ENCODE peak calls at places on chromosomes 12 and 14, in six cellular contexts. One of them, this sample, is unnamed.

GRCh38 chr12:54360717-54361456 is 3.4 kb downstream of the GPR84 start:
- ATAC-seq in natural killer cell: no peak
- ATAC-seq in activated CD4-positive, alpha-beta T cell treated with anti-CD3 and anti-CD28 coated beads for 36 hours: no peak
- ATAC-seq in left colon: peak
- ATAC-seq in gastroesophageal sphincter: no peak
- ATAC-seq in stimulated activated naive CD8-positive, alpha-beta T cell treated with anti-CD3 and anti-CD28 coated beads, Interleukin-15, Interleukin-2, amounts not matched to agents 100 U/mL and 50 U/mL, for 24 hours: no peak
- ATAC-seq in this sample: no peak

GRCh38 chr12:115630133-115630532 is 647.4 kb downstream of the MED13L start:
- ATAC-seq in natural killer cell: no peak
- ATAC-seq in activated CD4-positive, alpha-beta T cell treated with anti-CD3 and anti-CD28 coated beads for 36 hours: no peak
- ATAC-seq in left colon: no peak
- ATAC-seq in gastroesophageal sphincter: no peak
- ATAC-seq in stimulated activated naive CD8-positive, alpha-beta T cell treated with anti-CD3 and anti-CD28 coated beads, Interleukin-15, Interleukin-2, amounts not matched to agents 100 U/mL and 50 U/mL, for 24 hours: no peak
- ATAC-seq in this sample: no peak

GRCh38 chr14:93951798-93952540 is 24.4 kb downstream of the ASB2 start:
- ATAC-seq in natural killer cell: no peak
- ATAC-seq in activated CD4-positive, alpha-beta T cell treated with anti-CD3 and anti-CD28 coated beads for 36 hours: no peak
- ATAC-seq in left colon: no peak
- ATAC-seq in gastroesophageal sphincter: no peak
- ATAC-seq in stimulated activated naive CD8-positive, alpha-beta T cell treated with anti-CD3 and anti-CD28 coated beads, Interleukin-15, Interleukin-2, amounts not matched to agents 100 U/mL and 50 U/mL, for 24 hours: no peak
- ATAC-seq in this sample: no peak

GRCh38 chr14:101819251-101819990 is 57.9 kb downstream of the PPP2R5C start:
- ATAC-seq in natural killer cell: peak
- ATAC-seq in activated CD4-positive, alpha-beta T cell treated with anti-CD3 and anti-CD28 coated beads for 36 hours: no peak
- ATAC-seq in left colon: no peak
- ATAC-seq in gastroesophageal sphincter: no peak
- ATAC-seq in stimulated activated naive CD8-positive, alpha-beta T cell treated with anti-CD3 and anti-CD28 coated beads, Interleukin-15, Interleukin-2, amounts not matched to agents 100 U/mL and 50 U/mL, for 24 hours: no peak
- ATAC-seq in this sample: no peak

GRCh38 chr12:109983432-109984142 is 12.6 kb downstream of the GIT2 start:
- ATAC-seq in natural killer cell: no peak
- ATAC-seq in activated CD4-positive, alpha-beta T cell treated with anti-CD3 and anti-CD28 coated beads for 36 hours: peak
- ATAC-seq in left colon: no peak
- ATAC-seq in gastroesophageal sphincter: no peak
- ATAC-seq in stimulated activated naive CD8-positive, alpha-beta T cell treated with anti-CD3 and anti-CD28 coated beads, Interleukin-15, Interleukin-2, amounts not matched to agents 100 U/mL and 50 U/mL, for 24 hours: no peak
- ATAC-seq in this sample: no peak

GRCh38 chr12:81520064-81520945 is 238.8 kb downstream of the PPFIA2 start:
- ATAC-seq in natural killer cell: no peak
- ATAC-seq in activated CD4-positive, alpha-beta T cell treated with anti-CD3 and anti-CD28 coated beads for 36 hours: no peak
- ATAC-seq in left colon: no peak
- ATAC-seq in gastroesophageal sphincter: no peak
- ATAC-seq in stimulated activated naive CD8-positive, alpha-beta T cell treated with anti-CD3 and anti-CD28 coated beads, Interleukin-15, Interleukin-2, amounts not matched to agents 100 U/mL and 50 U/mL, for 24 hours: no peak
- ATAC-seq in this sample: no peak

GRCh38 chr12:89212339-89212771 is 139.9 kb downstream of the DUSP6 start:
- ATAC-seq in natural killer cell: no peak
- ATAC-seq in activated CD4-positive, alpha-beta T cell treated with anti-CD3 and anti-CD28 coated beads for 36 hours: no peak
- ATAC-seq in left colon: peak
- ATAC-seq in gastroesophageal sphincter: peak
- ATAC-seq in stimulated activated naive CD8-positive, alpha-beta T cell treated with anti-CD3 and anti-CD28 coated beads, Interleukin-15, Interleukin-2, amounts not matched to agents 100 U/mL and 50 U/mL, for 24 hours: no peak
- ATAC-seq in this sample: no peak

GRCh38 chr12:55965941-55966407 is at the start of gene PMEL:
- ATAC-seq in natural killer cell: no peak
- ATAC-seq in activated CD4-positive, alpha-beta T cell treated with anti-CD3 and anti-CD28 coated beads for 36 hours: peak
- ATAC-seq in left colon: peak
- ATAC-seq in gastroesophageal sphincter: peak
- ATAC-seq in stimulated activated naive CD8-positive, alpha-beta T cell treated with anti-CD3 and anti-CD28 coated beads, Interleukin-15, Interleukin-2, amounts not matched to agents 100 U/mL and 50 U/mL, for 24 hours: no peak
- ATAC-seq in this sample: no peak

GRCh38 chr14:58978336-58978735 is 210.1 kb upstream of the DAAM1 start:
- ATAC-seq in natural killer cell: no peak
- ATAC-seq in activated CD4-positive, alpha-beta T cell treated with anti-CD3 and anti-CD28 coated beads for 36 hours: no peak
- ATAC-seq in left colon: no peak
- ATAC-seq in gastroesophageal sphincter: no peak
- ATAC-seq in stimulated activated naive CD8-positive, alpha-beta T cell treated with anti-CD3 and anti-CD28 coated beads, Interleukin-15, Interleukin-2, amounts not matched to agents 100 U/mL and 50 U/mL, for 24 hours: no peak
- ATAC-seq in this sample: no peak

GRCh38 chr14:94227029-94227428 is 52.9 kb downstream of the PPP4R4 start:
- ATAC-seq in natural killer cell: no peak
- ATAC-seq in activated CD4-positive, alpha-beta T cell treated with anti-CD3 and anti-CD28 coated beads for 36 hours: no peak
- ATAC-seq in left colon: no peak
- ATAC-seq in gastroesophageal sphincter: no peak
- ATAC-seq in stimulated activated naive CD8-positive, alpha-beta T cell treated with anti-CD3 and anti-CD28 coated beads, Interleukin-15, Interleukin-2, amounts not matched to agents 100 U/mL and 50 U/mL, for 24 hours: no peak
- ATAC-seq in this sample: no peak

GRCh38 chr12:53482626-53483165 is 16.6 kb downstream of the MAP3K12 start:
- ATAC-seq in natural killer cell: no peak
- ATAC-seq in activated CD4-positive, alpha-beta T cell treated with anti-CD3 and anti-CD28 coated beads for 36 hours: no peak
- ATAC-seq in left colon: peak
- ATAC-seq in gastroesophageal sphincter: no peak
- ATAC-seq in stimulated activated naive CD8-positive, alpha-beta T cell treated with anti-CD3 and anti-CD28 coated beads, Interleukin-15, Interleukin-2, amounts not matched to agents 100 U/mL and 50 U/mL, for 24 hours: no peak
- ATAC-seq in this sample: no peak

GRCh38 chr12:57027011-57027804 is 10.9 kb upstream of the TAC3 start:
- ATAC-seq in natural killer cell: no peak
- ATAC-seq in activated CD4-positive, alpha-beta T cell treated with anti-CD3 and anti-CD28 coated beads for 36 hours: peak
- ATAC-seq in left colon: no peak
- ATAC-seq in gastroesophageal sphincter: no peak
- ATAC-seq in stimulated activated naive CD8-positive, alpha-beta T cell treated with anti-CD3 and anti-CD28 coated beads, Interleukin-15, Interleukin-2, amounts not matched to agents 100 U/mL and 50 U/mL, for 24 hours: peak
- ATAC-seq in this sample: peak

GRCh38 chr12:49568442-49568776 is 467 bp upstream of the MCRS1 start:
- ATAC-seq in natural killer cell: peak
- ATAC-seq in activated CD4-positive, alpha-beta T cell treated with anti-CD3 and anti-CD28 coated beads for 36 hours: peak
- ATAC-seq in left colon: no peak
- ATAC-seq in gastroesophageal sphincter: no peak
- ATAC-seq in stimulated activated naive CD8-positive, alpha-beta T cell treated with anti-CD3 and anti-CD28 coated beads, Interleukin-15, Interleukin-2, amounts not matched to agents 100 U/mL and 50 U/mL, for 24 hours: peak
- ATAC-seq in this sample: peak

GRCh38 chr12:1204581-1205121 is 213.6 kb downstream of the ERC1 start:
- ATAC-seq in natural killer cell: peak
- ATAC-seq in activated CD4-positive, alpha-beta T cell treated with anti-CD3 and anti-CD28 coated beads for 36 hours: peak
- ATAC-seq in left colon: no peak
- ATAC-seq in gastroesophageal sphincter: no peak
- ATAC-seq in stimulated activated naive CD8-positive, alpha-beta T cell treated with anti-CD3 and anti-CD28 coated beads, Interleukin-15, Interleukin-2, amounts not matched to agents 100 U/mL and 50 U/mL, for 24 hours: peak
- ATAC-seq in this sample: peak

GRCh38 chr12:70557583-70558263 is 79.5 kb downstream of the PTPRB start:
- ATAC-seq in natural killer cell: no peak
- ATAC-seq in activated CD4-positive, alpha-beta T cell treated with anti-CD3 and anti-CD28 coated beads for 36 hours: no peak
- ATAC-seq in left colon: no peak
- ATAC-seq in gastroesophageal sphincter: no peak
- ATAC-seq in stimulated activated naive CD8-positive, alpha-beta T cell treated with anti-CD3 and anti-CD28 coated beads, Interleukin-15, Interleukin-2, amounts not matched to agents 100 U/mL and 50 U/mL, for 24 hours: no peak
- ATAC-seq in this sample: peak

GRCh38 chr12:22256076-22256475 is 78.4 kb downstream of the ST8SIA1 start:
- ATAC-seq in natural killer cell: no peak
- ATAC-seq in activated CD4-positive, alpha-beta T cell treated with anti-CD3 and anti-CD28 coated beads for 36 hours: no peak
- ATAC-seq in left colon: no peak
- ATAC-seq in gastroesophageal sphincter: peak
- ATAC-seq in stimulated activated naive CD8-positive, alpha-beta T cell treated with anti-CD3 and anti-CD28 coated beads, Interleukin-15, Interleukin-2, amounts not matched to agents 100 U/mL and 50 U/mL, for 24 hours: no peak
- ATAC-seq in this sample: no peak

GRCh38 chr12:127144770-127145169 is 1122.2 kb upstream of the TMEM132C start:
- ATAC-seq in natural killer cell: no peak
- ATAC-seq in activated CD4-positive, alpha-beta T cell treated with anti-CD3 and anti-CD28 coated beads for 36 hours: no peak
- ATAC-seq in left colon: no peak
- ATAC-seq in gastroesophageal sphincter: no peak
- ATAC-seq in stimulated activated naive CD8-positive, alpha-beta T cell treated with anti-CD3 and anti-CD28 coated beads, Interleukin-15, Interleukin-2, amounts not matched to agents 100 U/mL and 50 U/mL, for 24 hours: no peak
- ATAC-seq in this sample: no peak

GRCh38 chr12:46487567-46488131 is 115.1 kb upstream of the SLC38A2 start:
- ATAC-seq in natural killer cell: no peak
- ATAC-seq in activated CD4-positive, alpha-beta T cell treated with anti-CD3 and anti-CD28 coated beads for 36 hours: no peak
- ATAC-seq in left colon: no peak
- ATAC-seq in gastroesophageal sphincter: no peak
- ATAC-seq in stimulated activated naive CD8-positive, alpha-beta T cell treated with anti-CD3 and anti-CD28 coated beads, Interleukin-15, Interleukin-2, amounts not matched to agents 100 U/mL and 50 U/mL, for 24 hours: peak
- ATAC-seq in this sample: no peak

GRCh38 chr12:52045794-52046199 is 5.4 kb upstream of the NR4A1 start:
- ATAC-seq in natural killer cell: peak
- ATAC-seq in activated CD4-positive, alpha-beta T cell treated with anti-CD3 and anti-CD28 coated beads for 36 hours: no peak
- ATAC-seq in left colon: peak
- ATAC-seq in gastroesophageal sphincter: no peak
- ATAC-seq in stimulated activated naive CD8-positive, alpha-beta T cell treated with anti-CD3 and anti-CD28 coated beads, Interleukin-15, Interleukin-2, amounts not matched to agents 100 U/mL and 50 U/mL, for 24 hours: no peak
- ATAC-seq in this sample: no peak

GRCh38 chr14:77309122-77309521 is 11.6 kb downstream of the POMT2 start:
- ATAC-seq in natural killer cell: no peak
- ATAC-seq in activated CD4-positive, alpha-beta T cell treated with anti-CD3 and anti-CD28 coated beads for 36 hours: no peak
- ATAC-seq in left colon: no peak
- ATAC-seq in gastroesophageal sphincter: no peak
- ATAC-seq in stimulated activated naive CD8-positive, alpha-beta T cell treated with anti-CD3 and anti-CD28 coated beads, Interleukin-15, Interleukin-2, amounts not matched to agents 100 U/mL and 50 U/mL, for 24 hours: no peak
- ATAC-seq in this sample: no peak

GRCh38 chr14:103444837-103445524 is 59.8 kb downstream of the MARK3 start:
- ATAC-seq in natural killer cell: peak
- ATAC-seq in activated CD4-positive, alpha-beta T cell treated with anti-CD3 and anti-CD28 coated beads for 36 hours: no peak
- ATAC-seq in left colon: peak
- ATAC-seq in gastroesophageal sphincter: no peak
- ATAC-seq in stimulated activated naive CD8-positive, alpha-beta T cell treated with anti-CD3 and anti-CD28 coated beads, Interleukin-15, Interleukin-2, amounts not matched to agents 100 U/mL and 50 U/mL, for 24 hours: no peak
- ATAC-seq in this sample: peak

GRCh38 chr12:125245601-125246345 is 180.5 kb downstream of the AACS start:
- ATAC-seq in natural killer cell: no peak
- ATAC-seq in activated CD4-positive, alpha-beta T cell treated with anti-CD3 and anti-CD28 coated beads for 36 hours: no peak
- ATAC-seq in left colon: no peak
- ATAC-seq in gastroesophageal sphincter: no peak
- ATAC-seq in stimulated activated naive CD8-positive, alpha-beta T cell treated with anti-CD3 and anti-CD28 coated beads, Interleukin-15, Interleukin-2, amounts not matched to agents 100 U/mL and 50 U/mL, for 24 hours: no peak
- ATAC-seq in this sample: no peak

GRCh38 chr12:124609041-124609984 is 41.9 kb upstream of the NCOR2 start:
- ATAC-seq in natural killer cell: peak
- ATAC-seq in activated CD4-positive, alpha-beta T cell treated with anti-CD3 and anti-CD28 coated beads for 36 hours: peak
- ATAC-seq in left colon: peak
- ATAC-seq in gastroesophageal sphincter: peak
- ATAC-seq in stimulated activated naive CD8-positive, alpha-beta T cell treated with anti-CD3 and anti-CD28 coated beads, Interleukin-15, Interleukin-2, amounts not matched to agents 100 U/mL and 50 U/mL, for 24 hours: peak
- ATAC-seq in this sample: peak

GRCh38 chr12:67804168-67804567 is 155.6 kb downstream of the DYRK2 start:
- ATAC-seq in natural killer cell: no peak
- ATAC-seq in activated CD4-positive, alpha-beta T cell treated with anti-CD3 and anti-CD28 coated beads for 36 hours: peak
- ATAC-seq in left colon: no peak
- ATAC-seq in gastroesophageal sphincter: no peak
- ATAC-seq in stimulated activated naive CD8-positive, alpha-beta T cell treated with anti-CD3 and anti-CD28 coated beads, Interleukin-15, Interleukin-2, amounts not matched to agents 100 U/mL and 50 U/mL, for 24 hours: peak
- ATAC-seq in this sample: peak

GRCh38 chr12:25585662-25586061 is 32.6 kb upstream of the LMNTD1 start:
- ATAC-seq in natural killer cell: no peak
- ATAC-seq in activated CD4-positive, alpha-beta T cell treated with anti-CD3 and anti-CD28 coated beads for 36 hours: no peak
- ATAC-seq in left colon: no peak
- ATAC-seq in gastroesophageal sphincter: no peak
- ATAC-seq in stimulated activated naive CD8-positive, alpha-beta T cell treated with anti-CD3 and anti-CD28 coated beads, Interleukin-15, Interleukin-2, amounts not matched to agents 100 U/mL and 50 U/mL, for 24 hours: no peak
- ATAC-seq in this sample: no peak

GRCh38 chr12:102549691-102550090 is 69.3 kb upstream of the IGF1 start:
- ATAC-seq in natural killer cell: no peak
- ATAC-seq in activated CD4-positive, alpha-beta T cell treated with anti-CD3 and anti-CD28 coated beads for 36 hours: no peak
- ATAC-seq in left colon: no peak
- ATAC-seq in gastroesophageal sphincter: no peak
- ATAC-seq in stimulated activated naive CD8-positive, alpha-beta T cell treated with anti-CD3 and anti-CD28 coated beads, Interleukin-15, Interleukin-2, amounts not matched to agents 100 U/mL and 50 U/mL, for 24 hours: no peak
- ATAC-seq in this sample: no peak

This sample was measured in activated CD4-positive, CD25-positive, alpha-beta regulatory T cell treated with anti-CD3 and anti-CD28 coated beads, Interleukin-2, amount 50 U/mL, for 24 hours.